ENCODE peak calls at places on chromosome 11, in seven cellular contexts. C is activated CD4-positive, alpha-beta T cell treated with anti-CD3 and anti-CD28 coated beads, Interleukin-2, amount 50 U/mL, for 1 hour; M is occipital lobe; F is germinal center; U is pons; E is CD4-positive, alpha-beta T cell; V is AML-193. O is an unnamed sample.

GRCh38 chr11:66035653-66036333 is 9.5 kb upstream of the CATSPER1 start:
- DNase-seq in F (no peak), C (no peak), M (no peak), E (no peak), V (no peak), U (no peak), O (no peak)

GRCh38 chr11:57815877-57816276 is 54.3 kb downstream of the CTNND1 start:
- DNase-seq in U (no peak), F (no peak), C (no peak), M (no peak), E (no peak), V (no peak), O (no peak)

GRCh38 chr11:134264966-134265365 is 11.2 kb upstream of the GLB1L3 start:
- DNase-seq in M (no peak), V (no peak), U (no peak), E (no peak), C (no peak), F (no peak), O (no peak)

GRCh38 chr11:69492201-69492991 is 10.9 kb downstream of the LINC01488 start:
- DNase-seq in F (no peak), C (no peak), U (no peak), M (no peak), E (no peak), V (no peak), O (no peak)

GRCh38 chr11:14643697-14644395 is at the start of gene PDE3B:
- DNase-seq in M (peak; percentile 62), U (peak; percentile 56), F (peak; percentile 68), V (peak; percentile 41), E (peak; percentile 75), C (peak; percentile 70), O (peak; percentile 55)

GRCh38 chr11:104260456-104260855 is 96.5 kb upstream of the PDGFD start:
- DNase-seq in V (no peak), C (no peak), U (no peak), M (no peak), F (no peak), E (no peak), O (no peak)

GRCh38 chr11:122275513-122275912 is 159.5 kb upstream of the BLID start:
- DNase-seq in F (no peak), V (no peak), C (no peak), M (no peak), E (no peak), U (no peak), O (no peak)

GRCh38 chr11:128862913-128863660 is 4.0 kb downstream of the KCNJ1 start:
- DNase-seq in M (no peak), F (no peak), U (no peak), C (no peak), E (no peak), V (no peak), O (no peak)

GRCh38 chr11:2945757-2946287 is 16.6 kb upstream of the PHLDA2 start:
- DNase-seq in E (no peak), F (no peak), V (no peak), U (no peak), M (no peak), C (no peak), O (no peak)

GRCh38 chr11:5200582-5200981 is at the start of gene OR51V1:
- DNase-seq in U (no peak), C (no peak), M (no peak), F (no peak), E (no peak), V (no peak), O (no peak)

GRCh38 chr11:9264381-9265210 is 554 bp downstream of the DENND5A start:
- DNase-seq in U (peak; percentile 91), M (peak; percentile 24), F (peak; percentile 47), E (peak; percentile 23), C (peak; percentile 10), V (peak; percentile 81), O (peak; percentile 48)

GRCh38 chr11:16776716-16777115 is 38.3 kb downstream of the C11orf58 start:
- DNase-seq in U (no peak), V (no peak), E (no peak), F (no peak), M (no peak), C (no peak), O (no peak)

GRCh38 chr11:69005631-69006368 is 7.2 kb downstream of the MRGPRF start:
- DNase-seq in E (no peak), F (no peak), M (no peak), V (no peak), U (no peak), C (no peak), O (no peak)

GRCh38 chr11:57310630-57311086 is 14.1 kb downstream of the TNKS1BP1 start:
- DNase-seq in F (no peak), E (no peak), V (no peak), M (no peak), C (no peak), U (no peak), O (no peak)

GRCh38 chr11:91857194-91857593 is 367.4 kb upstream of the FAT3 start:
- DNase-seq in E (no peak), U (no peak), M (no peak), F (no peak), V (no peak), C (no peak), O (no peak)

GRCh38 chr11:86162257-86162656 is 82.3 kb upstream of the EED start:
- DNase-seq in F (no peak), C (no peak), E (no peak), M (peak; percentile 27), V (peak; percentile 60), U (no peak), O (no peak)

GRCh38 chr11:29634744-29635143 is 382.1 kb downstream of the KCNA4 start:
- DNase-seq in F (no peak), E (no peak), M (no peak), U (no peak), V (no peak), C (no peak), O (no peak)

GRCh38 chr11:67612751-67613150 is 6.0 kb downstream of the NDUFV1 start:
- DNase-seq in V (no peak), F (no peak), U (no peak), E (no peak), M (no peak), C (no peak), O (no peak)

GRCh38 chr11:32034680-32035079 is 56.2 kb upstream of the RCN1 start:
- DNase-seq in C (no peak), V (no peak), E (no peak), F (no peak), M (no peak), U (no peak), O (no peak)

GRCh38 chr11:17934194-17934593 is 78.7 kb downstream of the SERGEF start:
- DNase-seq in C (no peak), M (no peak), F (no peak), V (no peak), U (no peak), E (no peak), O (no peak)

GRCh38 chr11:59216654-59217640 is 4.2 kb upstream of the MPEG1 start:
- DNase-seq in M (no peak), V (peak; percentile 82), F (peak; percentile 65), E (no peak), C (no peak), U (peak; percentile 81), O (peak; percentile 85)

GRCh38 chr11:70481625-70482528 is 83.5 kb downstream of the CTTN start:
- DNase-seq in E (no peak), U (no peak), C (no peak), M (no peak), F (no peak), V (no peak), O (no peak)

GRCh38 chr11:127202105-127202504 is 201.5 kb upstream of the KIRREL3 start:
- DNase-seq in U (no peak), F (no peak), C (no peak), V (no peak), M (no peak), E (no peak), O (no peak)

GRCh38 chr11:78200553-78200952 is 11.8 kb downstream of the USP35 start:
- DNase-seq in F (no peak), U (no peak), E (no peak), M (no peak), V (no peak), C (no peak), O (no peak)

GRCh38 chr11:72762641-72763304 is 10.6 kb upstream of the ARAP1 start:
- DNase-seq in U (no peak), E (no peak), V (no peak), F (no peak), C (no peak), M (no peak), O (no peak)

GRCh38 chr11:64694821-64695365 is 28.1 kb downstream of the NRXN2 start:
- DNase-seq in F (peak; percentile 65), C (no peak), V (no peak), U (peak; percentile 53), M (peak; percentile 19), E (no peak), O (no peak)

GRCh38 chr11:128302425-128303186 is 284.8 kb downstream of the ETS1 start:
- DNase-seq in M (no peak), C (peak; percentile 55), V (no peak), F (peak; percentile 43), E (peak; percentile 60), U (no peak), O (peak; percentile 57)

GRCh38 chr11:64712430-64713030 is 10.5 kb downstream of the NRXN2 start:
- DNase-seq in C (no peak), E (no peak), M (no peak), V (no peak), F (no peak), U (no peak), O (no peak)

GRCh38 chr11:111694851-111695250 is 71.3 kb downstream of the PPP2R1B start:
- DNase-seq in E (no peak), M (no peak), F (peak; percentile 12), U (peak; percentile 43), V (no peak), C (no peak), O (no peak)

GRCh38 chr11:94537051-94537600 is 6.6 kb upstream of the FUT4 start:
- DNase-seq in U (no peak), M (no peak), C (no peak), E (no peak), V (no peak), F (no peak), O (no peak)

GRCh38 chr11:46357483-46357936 is 10.2 kb downstream of the DGKZ start:
- DNase-seq in U (no peak), F (no peak), C (no peak), E (no peak), M (no peak), V (peak; percentile 35), O (no peak)

O was measured in GM06990.